ENCODE peak calls at places on chromosomes 5 and 9, in five cellular contexts. K is activated T-cell treated with anti-CD3 and anti-CD28 coated beads, Interleukin-2, amount 50 U/mL, for 48 hours; B is HFF-Myc; X is psoas muscle; F is NCI-H1436. R is an unnamed sample.

GRCh38 chr5:59126665-59127354 is 543.9 kb downstream of the RAB3C start:
- DNase-seq in K (no peak), X (no peak), F (peak), B (no peak), R (no peak)

GRCh38 chr5:27592231-27592630 is 553.8 kb upstream of the CDH9 start:
- DNase-seq in F (no peak), X (no peak), B (no peak), K (no peak), R (no peak)

GRCh38 chr9:127700594-127701255 is 6.1 kb upstream of the CFAP157 start:
- DNase-seq in K (no peak), F (no peak), B (no peak), X (no peak), R (no peak)

GRCh38 chr5:10677533-10677932 is 83.5 kb downstream of the DAP start:
- DNase-seq in K (no peak), F (no peak), B (no peak), X (no peak), R (no peak)

GRCh38 chr9:133102190-133103021 is 18.6 kb downstream of the RALGDS start:
- DNase-seq in B (no peak), F (no peak), K (no peak), X (peak), R (no peak)

GRCh38 chr9:114001410-114001685 is 76.8 kb downstream of the AMBP start:
- DNase-seq in B (no peak), K (no peak), F (no peak), X (no peak), R (no peak)

GRCh38 chr9:124696101-124696500 is 75.0 kb downstream of the NR6A1 start:
- DNase-seq in X (no peak), K (no peak), B (no peak), F (no peak), R (peak)

GRCh38 chr9:114549677-114550330 is 37.8 kb upstream of the ATP6V1G1 start:
- DNase-seq in F (no peak), B (no peak), K (no peak), X (no peak), R (peak)

GRCh38 chr5:32542216-32543059 is 42.9 kb upstream of the SUB1 start:
- DNase-seq in K (peak), F (no peak), B (no peak), X (no peak), R (no peak)

GRCh38 chr9:83622814-83623633 is at the start of gene IDNK:
- DNase-seq in X (peak), K (peak), B (no peak), F (peak), R (peak)

GRCh38 chr9:84937086-84937670 is 267.6 kb downstream of the NTRK2 start:
- DNase-seq in K (no peak), F (no peak), X (no peak), B (no peak), R (no peak)

GRCh38 chr5:78536797-78537196 is 111.8 kb downstream of the LHFPL2 start:
- DNase-seq in B (no peak), F (no peak), X (no peak), K (no peak), R (no peak)

GRCh38 chr5:175235251-175235963 is 208.6 kb downstream of the DRD1 start:
- DNase-seq in F (no peak), K (no peak), X (no peak), B (no peak), R (peak)

GRCh38 chr9:105242557-105242956 is 1.9 kb upstream of the SLC44A1 start:
- DNase-seq in X (no peak), K (no peak), F (no peak), B (no peak), R (no peak)

GRCh38 chr9:109150925-109151547 is 16.0 kb downstream of the FRRS1L start:
- DNase-seq in X (no peak), F (no peak), K (no peak), B (no peak), R (no peak)

GRCh38 chr5:16736158-16736994 is 119.6 kb upstream of the RETREG1 start:
- DNase-seq in B (no peak), F (peak), K (no peak), X (no peak), R (peak)

GRCh38 chr5:54404568-54404967 is 50.9 kb upstream of the HSPB3 start:
- DNase-seq in F (no peak), K (no peak), X (no peak), B (no peak), R (no peak)

GRCh38 chr9:133137451-133138231 is 16.6 kb upstream of the RALGDS start:
- DNase-seq in K (peak), F (no peak), X (peak), B (no peak), R (no peak)

GRCh38 chr5:95962475-95962773 is 773 bp upstream of the ELL2 start:
- DNase-seq in X (no peak), F (no peak), B (no peak), K (no peak), R (no peak)

GRCh38 chr5:112548246-112548982 is 129.3 kb upstream of the EPB41L4A start:
- DNase-seq in B (no peak), X (no peak), F (no peak), K (no peak), R (peak)

GRCh38 chr9:91720746-91721705 is 229.0 kb downstream of the ROR2 start:
- DNase-seq in X (no peak), B (no peak), F (no peak), K (no peak), R (no peak)

GRCh38 chr5:12522116-12522515 is 617.9 kb upstream of the CTNND2 start:
- DNase-seq in X (no peak), F (no peak), K (no peak), B (no peak), R (no peak)

GRCh38 chr9:113187935-113188595 is 33.0 kb downstream of the FKBP15 start:
- DNase-seq in B (peak), X (no peak), K (no peak), F (no peak), R (peak)

R was measured in AG08395.